ENCODE peak calls at places on chromosomes 7 and 10, in six cellular contexts. Y, R, T, M, A and C are unnamed samples. For H3K27me3, the result is how much of the 10 kb centered on the place peaks cover.

GRCh38 chr10:86601956-86602592 is 52.3 kb upstream of the OPN4 start:
- DNase-seq in Y (no peak), R (no peak), T (no peak), M (no peak), A (no peak), C (no peak)

GRCh38 chr7:156172638-156173037 is 360.4 kb upstream of the SHH start:
- DNase-seq in Y (no peak), R (no peak), T (no peak), M (no peak), A (no peak), C (no peak)

GRCh38 chr7:74312418-74313021 is 23.3 kb downstream of the CLIP2 start:
- DNase-seq in Y (no peak), R (no peak), T (no peak), M (no peak), A (peak), C (no peak)

GRCh38 chr7:105228555-105228954 is 160.2 kb downstream of the SRPK2 start:
- DNase-seq in Y (peak), R (no peak), T (no peak), M (no peak), A (no peak), C (no peak)

GRCh38 chr7:23811540-23811939 is 101.5 kb downstream of the STK31 start:
- DNase-seq in Y (peak), R (no peak), T (no peak), M (no peak), A (peak), C (no peak)

GRCh38 chr7:760006-760405 is 32.9 kb upstream of the PRKAR1B start:
- DNase-seq in Y (no peak), R (no peak), T (no peak), M (no peak), A (no peak), C (no peak)

GRCh38 chr7:133912916-133913697 is 214.0 kb upstream of the LRGUK start:
- DNase-seq in Y (no peak), R (no peak), T (no peak), M (no peak), A (no peak), C (no peak)

GRCh38 chr7:154792436-154793055 is 210.4 kb downstream of the PAXIP1 start:
- DNase-seq in Y (no peak), R (no peak), T (no peak), M (no peak), A (no peak), C (no peak)

GRCh38 chr10:26780793-26781601 is 79.8 kb downstream of the ABI1 start:
- DNase-seq in Y (peak), R (no peak), T (no peak), M (no peak), A (peak), C (no peak)

GRCh38 chr10:27192284-27192683 is 37.1 kb downstream of the MASTL start:
- DNase-seq in Y (no peak), R (no peak), T (no peak), M (no peak), A (peak), C (no peak)

GRCh38 chr10:109205929-109206585 is 717.3 kb downstream of the XPNPEP1 start:
- DNase-seq in Y (no peak), R (no peak), T (no peak), M (no peak), A (no peak), C (no peak)

GRCh38 chr7:158609313-158609974 is 21.8 kb upstream of the PTPRN2 start:
- DNase-seq in Y (no peak), R (no peak), T (no peak), M (no peak), A (no peak), C (no peak)

GRCh38 chr10:129971381-129972144 is 7.5 kb upstream of the EBF3 start:
- DNase-seq in Y (peak), R (no peak), T (peak), M (peak), A (no peak), C (peak)

GRCh38 chr7:39616138-39616537 is 7.2 kb upstream of the RALA start:
- DNase-seq in Y (no peak), R (no peak), T (no peak), M (no peak), A (no peak), C (no peak)

GRCh38 chr7:71735961-71736556 is 604.1 kb downstream of the GALNT17 start:
- DNase-seq in Y (peak), R (peak), T (peak), M (peak), A (peak), C (no peak)

GRCh38 chr7:157224627-157225026 is 85.9 kb downstream of the UBE3C start:
- DNase-seq in Y (no peak), R (no peak), T (no peak), M (no peak), A (no peak), C (no peak)
- TF ChIP-seq CTCF in Y (peak), R (no peak), T (no peak), M (no peak), A (no peak), C (no peak)

GRCh38 chr10:117790621-117791020 is 248.1 kb downstream of the EMX2 start:
- DNase-seq in Y (no peak), R (no peak), T (no peak), M (no peak), A (no peak), C (no peak)

GRCh38 chr10:117792214-117792613 is 249.7 kb downstream of the EMX2 start:
- DNase-seq in Y (no peak), R (no peak), T (no peak), M (no peak), A (no peak), C (no peak)

GRCh38 chr10:117790177-117790576 is 247.6 kb downstream of the EMX2 start:
- DNase-seq in Y (no peak), R (no peak), T (no peak), M (no peak), A (no peak), C (no peak)

GRCh38 chr10:117784776-117785175 is 242.2 kb downstream of the EMX2 start:
- DNase-seq in Y (no peak), R (no peak), T (no peak), M (no peak), A (no peak), C (no peak)

GRCh38 chr10:117788911-117789310 is 246.4 kb downstream of the EMX2 start:
- DNase-seq in Y (no peak), R (no peak), T (no peak), M (no peak), A (no peak), C (no peak)
- H3K27me3 ChIP-seq in Y (under half), R (under half), T (under half), M (under half), A (half or more), C (under half)

GRCh38 chr7:37212051-37212450 is 236.6 kb downstream of the ELMO1 start:
- DNase-seq in Y (no peak), R (no peak), T (no peak), M (no peak), A (no peak), C (no peak)
- TF ChIP-seq POLR2AphosphoS5 in Y (no peak), R (no peak), T (no peak), M (no peak), A (no peak), C (no peak)

DNA sequence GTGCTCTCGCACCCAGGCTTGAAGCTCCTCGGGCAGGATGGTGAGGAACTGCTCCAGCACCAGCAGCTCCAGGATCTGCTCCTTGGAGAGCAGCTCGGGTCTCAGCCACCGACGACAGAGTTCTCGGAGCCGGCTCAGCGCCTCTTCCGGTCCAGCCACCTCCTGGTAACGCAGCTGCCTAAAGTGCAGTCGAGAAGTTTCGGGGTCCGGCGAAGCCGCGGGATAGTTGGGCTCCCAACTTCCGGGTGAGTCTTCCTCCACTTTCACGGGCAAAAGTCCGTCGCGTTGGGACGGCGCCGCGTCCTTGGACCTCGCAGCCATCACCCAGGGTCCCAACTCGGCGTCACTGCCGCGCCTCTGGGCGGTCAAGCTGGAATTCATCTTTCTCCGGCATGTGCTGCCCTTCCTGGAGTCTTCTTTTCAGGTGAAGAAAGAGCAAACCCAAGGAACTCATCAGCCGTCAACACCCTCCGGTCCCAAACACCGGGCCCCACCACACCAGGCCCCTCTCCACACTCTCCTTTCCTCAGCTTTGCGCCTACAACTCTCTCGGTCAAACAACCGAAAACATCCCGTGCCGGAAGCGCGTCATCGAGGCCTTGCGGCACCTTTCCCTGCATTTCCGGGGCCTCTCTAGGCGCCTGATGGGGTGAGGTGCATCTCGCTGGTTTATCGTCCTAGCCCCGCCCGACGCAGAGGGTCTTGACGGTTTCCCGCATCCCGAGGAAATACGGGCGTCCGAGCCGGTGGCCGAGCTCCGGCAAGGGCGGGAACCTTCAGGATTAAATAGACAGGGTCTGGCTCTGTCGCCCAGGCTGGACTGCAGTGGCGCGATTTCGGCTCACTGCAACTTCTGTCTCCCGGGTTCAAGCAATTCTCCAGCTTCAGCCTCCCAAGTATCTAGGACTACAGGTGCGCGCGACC is at the start of gene ZNF394:
- DNase-seq in Y (peak), R (peak), T (peak), M (peak), A (peak), C (peak)
- TF ChIP-seq CTCF in Y (no peak), R (no peak), T (no peak), M (no peak), A (no peak), C (no peak)

GRCh38 chr10:79237801-79238520 is 109.3 kb upstream of the PPIF start:
- DNase-seq in Y (no peak), R (no peak), T (no peak), M (no peak), A (no peak), C (no peak)
- H3K27me3 ChIP-seq in Y (half or more), R (under half), T (under half), M (under half), A (under half), C (under half)